ENCODE peak calls at places on chromosomes 5 and 9, in four cellular contexts. G is HepG2, U is GM12878, I is K562. Y is an unnamed sample.
A peak's percentile ranks its signal among the peaks of the same experiment; 100 is the strongest.

GRCh38 chr5:74316064-74316586 is 324.4 kb downstream of the ENC1 start:
- DNase-seq in G (peak; percentile 15), U (peak; percentile 53), I (no peak), Y (no peak)

GRCh38 chr9:110256392-110257096 is at the start of gene TXN:
- DNase-seq in G (peak; percentile 84), U (peak; percentile 87), I (peak; percentile 97), Y (peak; percentile 89)

GRCh38 chr9:4170231-4170630 is 129.6 kb downstream of the GLIS3 start:
- DNase-seq in G (no peak), U (no peak), I (no peak), Y (no peak)

GRCh38 chr9:94112716-94113465 is 28.6 kb downstream of the PTPDC1 start:
- DNase-seq in G (no peak), U (no peak), I (peak; percentile 61), Y (no peak)

GRCh38 chr5:132095077-132095744 is 21.6 kb downstream of the CSF2 start:
- DNase-seq in G (no peak), U (no peak), I (no peak), Y (no peak)

GRCh38 chr9:5025416-5025815 is 40.3 kb downstream of the JAK2 start:
- DNase-seq in G (no peak), U (no peak), I (no peak), Y (no peak)

GRCh38 chr9:89885156-89885555 is 280.3 kb downstream of the GADD45G start:
- DNase-seq in G (no peak), U (no peak), I (no peak), Y (no peak)

GRCh38 chr5:66337827-66338226 is 193.7 kb downstream of the SREK1 start:
- DNase-seq in G (no peak), U (no peak), I (no peak), Y (no peak)

GRCh38 chr9:26329974-26330373 is 562.6 kb downstream of the CAAP1 start:
- DNase-seq in G (peak; percentile 12), U (no peak), I (no peak), Y (no peak)

GRCh38 chr9:4553951-4554381 is 63.7 kb downstream of the SLC1A1 start:
- DNase-seq in G (no peak), U (no peak), I (no peak), Y (no peak)

GRCh38 chr5:65262094-65262493 is 219.6 kb downstream of the ADAMTS6 start:
- DNase-seq in G (no peak), U (no peak), I (peak; percentile 6), Y (peak; percentile 8)

GRCh38 chr9:114264806-114265550 is 57.9 kb upstream of the ORM1 start:
- DNase-seq in G (no peak), U (no peak), I (no peak), Y (no peak)

GRCh38 chr9:91483189-91483691 is 59.6 kb upstream of the NFIL3 start:
- DNase-seq in G (no peak), U (no peak), I (no peak), Y (no peak)

GRCh38 chr5:35470866-35471265 is 146.8 kb upstream of the SPEF2 start:
- DNase-seq in G (peak; percentile 44), U (no peak), I (no peak), Y (no peak)

GRCh38 chr5:55071413-55071812 is 31.0 kb upstream of the GZMA start:
- DNase-seq in G (no peak), U (no peak), I (no peak), Y (no peak)

GRCh38 chr9:76651114-76651697 is 113.0 kb upstream of the PCA3 start:
- DNase-seq in G (no peak), U (no peak), I (no peak), Y (no peak)

GRCh38 chr9:95937131-95937530 is 61.6 kb downstream of the ERCC6L2 start:
- DNase-seq in G (no peak), U (no peak), I (no peak), Y (no peak)

GRCh38 chr9:133201424-133202144 is 7.5 kb downstream of the OBP2B start:
- DNase-seq in G (no peak), U (no peak), I (no peak), Y (no peak)

GRCh38 chr9:133113163-133113927 is 7.7 kb downstream of the RALGDS start:
- DNase-seq in G (no peak), U (no peak), I (no peak), Y (no peak)

GRCh38 chr5:80255425-80255751 is 460 bp downstream of the SERINC5 start:
- DNase-seq in G (no peak), U (no peak), I (peak; percentile 66), Y (peak; percentile 67)
- TF ChIP-seq FOXK2 in G (no peak), U (no peak), I (no peak), Y (no peak)

GRCh38 chr9:98094851-98095250 is 24.2 kb downstream of the TRIM14 start:
- DNase-seq in G (no peak), U (no peak), I (no peak), Y (no peak)
- TF ChIP-seq BHLHE40 in G (no peak), U (no peak), I (no peak), Y (no peak)

GRCh38 chr5:89673019-89673418 is 736.5 kb downstream of the CETN3 start:
- DNase-seq in G (no peak), U (no peak), I (no peak), Y (no peak)
- TF ChIP-seq FOXK2 in G (no peak), U (no peak), I (no peak), Y (no peak)

DNA sequence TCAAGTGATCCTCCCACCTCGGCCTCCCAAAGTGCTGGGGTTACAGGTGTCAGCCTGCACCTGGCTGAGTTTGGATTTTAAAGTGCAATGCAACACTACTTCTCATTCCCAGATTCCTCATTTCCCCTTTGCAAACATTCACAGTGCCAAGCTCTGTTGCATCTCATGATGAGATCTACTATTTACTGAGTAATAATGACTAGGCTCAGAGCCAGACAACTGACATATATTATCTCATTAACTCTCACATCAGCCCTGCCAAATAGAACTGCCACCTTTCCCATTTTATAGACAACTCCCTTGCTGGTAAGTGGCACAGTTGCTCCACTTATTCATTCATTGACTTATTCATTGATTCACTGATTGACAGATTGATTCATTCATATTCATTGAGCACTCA is 7.0 kb downstream of the PDE6A start:
- DNase-seq in G (no peak), U (no peak), I (no peak), Y (no peak)
- TF ChIP-seq BHLHE40 in G (no peak), U (no peak), I (no peak), Y (no peak)

GRCh38 chr9:129483467-129484324 is 137.2 kb downstream of the C9orf50 start:
- DNase-seq in G (no peak), U (no peak), I (peak; percentile 57), Y (peak; percentile 43)
- TF ChIP-seq FOXK2 in G (no peak), U (no peak), I (no peak), Y (no peak)

GRCh38 chr9:75333624-75334023 is 245.3 kb downstream of the OSTF1 start:
- DNase-seq in G (no peak), U (no peak), I (no peak), Y (no peak)
- TF ChIP-seq BHLHE40 in G (no peak), U (no peak), I (no peak), Y (no peak)

DNA sequence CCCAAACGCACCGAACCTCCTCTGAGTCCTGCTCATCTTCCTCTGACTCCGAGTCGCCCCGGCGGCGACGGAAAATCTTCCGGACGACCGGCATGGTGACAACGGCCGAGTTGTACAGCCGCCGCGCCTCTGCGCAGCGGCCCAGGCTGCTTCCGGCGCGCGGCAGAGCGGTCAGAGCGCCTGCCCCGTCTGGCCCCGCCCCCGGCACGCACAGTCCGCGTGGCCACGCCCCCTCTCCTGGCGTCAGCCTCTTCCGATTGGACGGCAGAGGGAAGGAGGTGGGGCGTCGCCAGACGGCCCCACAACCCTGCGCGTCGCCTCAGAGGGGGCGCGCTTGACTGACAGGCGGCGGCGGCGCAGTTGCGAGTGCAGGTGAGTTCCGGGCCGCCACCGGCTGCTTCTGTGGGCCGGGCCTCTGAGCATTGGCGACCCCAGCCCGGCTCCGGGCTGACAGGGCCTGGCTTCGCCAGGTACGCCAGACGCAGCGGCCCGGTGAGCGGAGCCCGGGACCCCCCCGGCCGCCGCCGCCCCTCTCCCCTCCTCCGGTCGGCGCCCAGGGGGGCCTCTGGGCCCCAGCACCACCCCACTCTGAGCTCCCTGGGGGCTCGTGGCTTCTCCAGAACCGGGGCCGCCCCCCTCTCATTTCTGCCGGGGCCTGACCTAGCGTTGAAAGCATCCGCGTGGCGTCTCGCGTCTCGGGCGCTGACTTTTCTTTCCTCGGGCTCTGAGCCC is at the start of the genes C9orf78 and USP20:
- DNase-seq in G (peak; percentile 90), U (peak; percentile 86), I (peak; percentile 100), Y (peak; percentile 99)
- TF ChIP-seq FOXK2 in G (no peak), U (no peak), I (peak; percentile 83), Y (no peak)

GRCh38 chr9:121503443-121503842 is 3.8 kb upstream of the GGTA1 start:
- DNase-seq in G (no peak), U (no peak), I (no peak), Y (no peak)

GRCh38 chr9:121510766-121511555 is 11.3 kb upstream of the GGTA1 start:
- DNase-seq in G (no peak), U (no peak), I (peak; percentile 17), Y (no peak)

GRCh38 chr9:121509175-121509574 is 9.5 kb upstream of the GGTA1 start:
- DNase-seq in G (no peak), U (no peak), I (no peak), Y (no peak)

GRCh38 chr9:121505903-121506640 is 6.4 kb upstream of the GGTA1 start:
- DNase-seq in G (no peak), U (no peak), I (no peak), Y (no peak)

GRCh38 chr9:121508415-121508814 is 8.8 kb upstream of the GGTA1 start:
- DNase-seq in G (no peak), U (no peak), I (no peak), Y (no peak)
- TF ChIP-seq BHLHE40 in G (no peak), U (no peak), I (no peak), Y (no peak)

GRCh38 chr5:61051267-61051666 is 106.3 kb downstream of the NDUFAF2 start:
- DNase-seq in G (peak; percentile 5), U (no peak), I (no peak), Y (no peak)
- TF ChIP-seq FOXK2 in G (no peak), U (no peak), I (no peak), Y (no peak)

GRCh38 chr5:123673107-123673506 is 161.1 kb downstream of the CSNK1G3 start:
- DNase-seq in G (peak; percentile 9), U (no peak), I (no peak), Y (no peak)
- TF ChIP-seq BHLHE40 in G (no peak), U (no peak), I (no peak), Y (no peak)

Y was measured in HEK293T.